ENCODE peak calls at places on chromosome 15, in five cellular contexts. J, T, L, D and O are unnamed samples.

GRCh38 chr15:22939652-22940061 is 40.5 kb downstream of the CYFIP1 start:
- DNase-seq in J (no peak), T (no peak), L (no peak), D (no peak), O (no peak)

GRCh38 chr15:92629975-92630626 is 25.5 kb downstream of the FAM174B start:
- DNase-seq in J (no peak), T (no peak), L (no peak), D (no peak), O (no peak)

GRCh38 chr15:28021281-28022039 is 77.7 kb downstream of the OCA2 start:
- DNase-seq in J (no peak), T (no peak), L (peak), D (peak), O (peak)

GRCh38 chr15:54273928-54274327 is 295.7 kb downstream of the UNC13C start:
- DNase-seq in J (no peak), T (no peak), L (no peak), D (no peak), O (no peak)

GRCh38 chr15:74545776-74546656 is 5.0 kb downstream of the ARID3B start:
- DNase-seq in J (peak), T (peak), L (peak), D (peak), O (peak)

GRCh38 chr15:51849866-51850265 is 20.4 kb downstream of the TMOD3 start:
- DNase-seq in J (no peak), T (no peak), L (no peak), D (no peak), O (no peak)

GRCh38 chr15:40721716-40722115 is 26.7 kb downstream of the RAD51 start:
- DNase-seq in J (no peak), T (no peak), L (no peak), D (no peak), O (no peak)

GRCh38 chr15:61051570-61052031 is 177.5 kb downstream of the RORA start:
- DNase-seq in J (no peak), T (no peak), L (no peak), D (no peak), O (no peak)

GRCh38 chr15:56732135-56732880 is 1.0 kb downstream of the ZNF280D start:
- DNase-seq in J (no peak), T (no peak), L (no peak), D (peak), O (no peak)

GRCh38 chr15:94205366-94205765 is 26.0 kb upstream of the MCTP2 start:
- DNase-seq in J (no peak), T (no peak), L (no peak), D (no peak), O (no peak)

GRCh38 chr15:62071711-62072308 is 5.0 kb downstream of the C2CD4A start:
- DNase-seq in J (no peak), T (no peak), L (no peak), D (no peak), O (no peak)

GRCh38 chr15:34628577-34629152 is 45.2 kb upstream of the GOLGA8B start:
- DNase-seq in J (no peak), T (no peak), L (no peak), D (no peak), O (no peak)

GRCh38 chr15:33068007-33068441 is 126.5 kb downstream of the FMN1 start:
- DNase-seq in J (no peak), T (no peak), L (peak), D (peak), O (no peak)

GRCh38 chr15:44298878-44299277 is 10.4 kb downstream of the GOLM2 start:
- DNase-seq in J (no peak), T (no peak), L (no peak), D (no peak), O (no peak)

GRCh38 chr15:47773163-47773562 is 55.9 kb downstream of the SEMA6D start:
- DNase-seq in J (no peak), T (no peak), L (no peak), D (no peak), O (no peak)

GRCh38 chr15:72312605-72313447 is 7.1 kb downstream of the CELF6 start:
- DNase-seq in J (no peak), T (peak), L (peak), D (peak), O (no peak)

GRCh38 chr15:62099171-62099601 is 32.4 kb downstream of the C2CD4A start:
- DNase-seq in J (no peak), T (no peak), L (no peak), D (peak), O (no peak)

GRCh38 chr15:70539912-70540520 is 223.3 kb downstream of the UACA start:
- DNase-seq in J (no peak), T (no peak), L (no peak), D (no peak), O (peak)

GRCh38 chr15:63381301-63382192 is at the start of gene CA12:
- DNase-seq in J (no peak), T (no peak), L (no peak), D (peak), O (no peak)

GRCh38 chr15:68599560-68600071 is 20.8 kb downstream of the CORO2B start:
- DNase-seq in J (peak), T (no peak), L (no peak), D (no peak), O (no peak)

GRCh38 chr15:88989578-88989977 is 76.4 kb upstream of the MFGE8 start:
- DNase-seq in J (no peak), T (no peak), L (no peak), D (peak), O (no peak)

GRCh38 chr15:93072440-93073394 is 16.3 kb downstream of the RGMA start:
- DNase-seq in J (no peak), T (no peak), L (peak), D (no peak), O (no peak)

GRCh38 chr15:71096676-71097075 is 18.6 kb upstream of the THSD4 start:
- DNase-seq in J (no peak), T (no peak), L (no peak), D (no peak), O (no peak)

GRCh38 chr15:100889359-100890058 is 9.9 kb downstream of the ALDH1A3 start:
- DNase-seq in J (no peak), T (no peak), L (peak), D (no peak), O (peak)

GRCh38 chr15:83207622-83208356 is at the start of gene HDGFL3:
- DNase-seq in J (no peak), T (peak), L (peak), D (peak), O (no peak)

GRCh38 chr15:63599401-63600000 is 2.3 kb downstream of the FBXL22 start:
- DNase-seq in J (peak), T (peak), L (peak), D (peak), O (no peak)

GRCh38 chr15:73586006-73586654 is 47.1 kb downstream of the NPTN start:
- DNase-seq in J (no peak), T (no peak), L (no peak), D (no peak), O (no peak)

GRCh38 chr15:90004671-90005070 is 3.5 kb downstream of the ZNF710 start:
- DNase-seq in J (no peak), T (no peak), L (peak), D (peak), O (no peak)

GRCh38 chr15:77021088-77021481 is 26.2 kb downstream of the PSTPIP1 start:
- DNase-seq in J (peak), T (no peak), L (no peak), D (no peak), O (no peak)

GRCh38 chr15:57220220-57220619 is 156.1 kb upstream of the CGNL1 start:
- DNase-seq in J (no peak), T (no peak), L (no peak), D (peak), O (no peak)

GRCh38 chr15:40855706-40856234 is 11.9 kb downstream of the SPINT1 start:
- DNase-seq in J (no peak), T (no peak), L (peak), D (no peak), O (no peak)

GRCh38 chr15:50907866-50908208 is 646 bp upstream of the AP4E1 start:
- DNase-seq in J (peak), T (peak), L (no peak), D (no peak), O (no peak)

GRCh38 chr15:94174399-94174802 is 57.0 kb upstream of the MCTP2 start:
- DNase-seq in J (no peak), T (no peak), L (no peak), D (peak), O (no peak)

GRCh38 chr15:73809728-73810501 is 56.8 kb upstream of the INSYN1 start:
- DNase-seq in J (no peak), T (no peak), L (no peak), D (peak), O (no peak)

GRCh38 chr15:29784413-29784812 is 37.9 kb downstream of the TJP1 start:
- DNase-seq in J (no peak), T (no peak), L (no peak), D (no peak), O (no peak)

GRCh38 chr15:99413955-99414754 is 151.6 kb upstream of the MEF2A start:
- DNase-seq in J (no peak), T (no peak), L (no peak), D (no peak), O (peak)

GRCh38 chr15:40582726-40583246 is 11.3 kb upstream of the KNL1 start:
- DNase-seq in J (no peak), T (no peak), L (no peak), D (no peak), O (no peak)